ENCODE peak calls at places on chromosomes 3 and 15, in seven cellular contexts. Q is A673; V is A549; N is pancreas; D is naive thymus-derived CD4-positive, alpha-beta T cell; G is Karpas-422; Y is mesendoderm. S is an unnamed sample.

GRCh38 chr3:23111286-23111685 is 91.8 kb upstream of the UBE2E2 start:
- DNase-seq in Q (no peak), V (no peak), N (no peak), D (no peak), G (no peak), Y (no peak), S (no peak)

GRCh38 chr3:118187221-118187620 is 847.4 kb downstream of the IGSF11 start:
- DNase-seq in Q (no peak), V (no peak), N (no peak), D (no peak), G (no peak), Y (no peak), S (no peak)

GRCh38 chr3:9019244-9019961 is 56.1 kb upstream of the RAD18 start:
- DNase-seq in Q (no peak), V (no peak), N (no peak), D (no peak), G (no peak), Y (no peak), S (no peak)

GRCh38 chr3:174812172-174812862 is 46.8 kb upstream of the NAALADL2 start:
- DNase-seq in Q (no peak), V (no peak), N (no peak), D (no peak), G (no peak), Y (no peak), S (no peak)

GRCh38 chr3:107767897-107768605 is 245.3 kb downstream of the BBX start:
- DNase-seq in Q (peak; percentile 37), V (no peak), N (no peak), D (no peak), G (no peak), Y (no peak), S (no peak)

GRCh38 chr3:166362698-166363097 is 525.5 kb upstream of the BCHE start:
- DNase-seq in Q (no peak), V (no peak), N (no peak), D (no peak), G (no peak), Y (no peak), S (no peak)

GRCh38 chr3:43879166-43879565 is 188.4 kb downstream of the ABHD5 start:
- DNase-seq in Q (peak; percentile 23), V (peak; percentile 59), N (no peak), D (no peak), G (peak; percentile 84), Y (peak; percentile 89), S (no peak)

GRCh38 chr3:187748050-187748481 is 2.8 kb upstream of the BCL6 start:
- DNase-seq in Q (peak; percentile 94), V (peak; percentile 67), N (peak; percentile 97), D (peak; percentile 92), G (peak; percentile 100), Y (peak; percentile 96), S (peak; percentile 71)

GRCh38 chr3:34106879-34107278 is 308.4 kb downstream of the PDCD6IP start:
- DNase-seq in Q (peak; percentile 84), V (peak; percentile 27), N (no peak), D (no peak), G (peak; percentile 86), Y (peak; percentile 84), S (no peak)

GRCh38 chr15:95497681-95498080 is 832.8 kb upstream of the NR2F2 start:
- DNase-seq in Q (no peak), V (no peak), N (no peak), D (no peak), G (no peak), Y (no peak), S (no peak)

GRCh38 chr15:70627734-70628541 is 135.4 kb downstream of the UACA start:
- DNase-seq in Q (peak; percentile 87), V (no peak), N (no peak), D (no peak), G (no peak), Y (no peak), S (no peak)

GRCh38 chr3:9346141-9346540 is 16.7 kb upstream of the THUMPD3 start:
- DNase-seq in Q (no peak), V (no peak), N (no peak), D (no peak), G (no peak), Y (no peak), S (no peak)

GRCh38 chr3:42033741-42034140 is 57.4 kb upstream of the TRAK1 start:
- DNase-seq in Q (no peak), V (no peak), N (no peak), D (no peak), G (no peak), Y (no peak), S (no peak)
- H3K27ac ChIP-seq in Q (no peak overlapping the region), V (peak overlapping the region; percentile 64), N (no peak overlapping the region), D (no peak overlapping the region), G (no peak overlapping the region), Y (no peak overlapping the region), S (no peak overlapping the region)

DNA sequence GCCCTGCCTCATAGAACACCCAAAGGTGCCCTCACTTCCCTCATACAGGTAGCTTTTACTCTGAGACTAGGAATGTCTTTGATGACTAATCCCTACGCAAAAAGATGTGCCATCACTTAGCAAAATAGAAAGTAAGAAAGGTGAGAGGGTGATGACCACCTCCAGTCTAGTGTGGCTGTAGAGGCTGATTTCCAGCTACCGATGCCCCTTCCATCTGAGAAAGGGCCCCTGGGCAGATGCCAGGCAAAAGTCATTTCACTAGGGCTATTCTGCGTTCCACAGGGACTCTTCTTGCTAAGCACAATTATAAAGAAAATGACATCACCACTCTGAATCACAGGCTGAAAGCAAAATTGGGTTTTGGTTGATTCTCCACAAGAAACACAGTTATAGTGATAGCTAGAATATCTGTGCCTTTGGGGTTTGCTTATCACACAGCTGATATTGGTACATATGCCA is 77.4 kb downstream of the RBPMS2 start:
- DNase-seq in Q (no peak), V (no peak), N (no peak), D (no peak), G (no peak), Y (no peak), S (no peak)
- H3K4me1 ChIP-seq in Q (peaks cover 51% of the 10 kb centered on the region), V (peaks cover 61% of the 10 kb centered on the region), N (peaks cover 64% of the 10 kb centered on the region), D (peaks cover 34% of the 10 kb centered on the region), G (peaks cover 72% of the 10 kb centered on the region), Y (peaks cover 24% of the 10 kb centered on the region), S (peaks cover 39% of the 10 kb centered on the region)

DNA sequence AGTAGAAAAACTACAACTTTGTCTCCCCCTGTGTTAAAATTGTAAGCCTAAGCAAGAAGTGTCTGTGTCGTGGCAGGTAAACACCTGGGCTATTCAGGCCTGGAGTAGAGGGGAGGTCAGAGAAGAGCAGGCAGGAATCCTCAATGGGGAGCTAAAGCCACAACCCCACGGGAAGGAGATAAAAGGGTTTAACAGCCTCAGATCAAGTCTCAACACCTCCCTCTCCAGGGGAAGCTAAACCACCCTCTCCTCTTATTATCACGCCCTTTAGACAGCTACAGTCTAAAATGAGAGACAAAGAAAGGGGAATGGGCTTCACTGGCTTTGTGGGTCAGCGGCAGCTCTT is 11.6 kb downstream of the ETV5 start:
- DNase-seq in Q (no peak), V (no peak), N (no peak), D (no peak), G (no peak), Y (no peak), S (no peak)
- H3K4me3 ChIP-seq in Q (peak overlapping the region; percentile 3), V (peak overlapping the region; percentile 12), N (peak overlapping the region; percentile 31), D (no peak overlapping the region), G (no peak overlapping the region), Y (no peak overlapping the region), S (no peak overlapping the region)

GRCh38 chr3:50698269-50698668 is 23.5 kb downstream of the DOCK3 start:
- DNase-seq in Q (no peak), V (no peak), N (no peak), D (no peak), G (no peak), Y (no peak), S (no peak)

GRCh38 chr3:50689558-50689957 is 14.8 kb downstream of the DOCK3 start:
- DNase-seq in Q (no peak), V (no peak), N (no peak), D (no peak), G (no peak), Y (no peak), S (no peak)

GRCh38 chr3:50696276-50696675 is 21.5 kb downstream of the DOCK3 start:
- DNase-seq in Q (no peak), V (no peak), N (no peak), D (no peak), G (no peak), Y (no peak), S (no peak)

GRCh38 chr3:50695031-50695430 is 20.3 kb downstream of the DOCK3 start:
- DNase-seq in Q (no peak), V (no peak), N (no peak), D (no peak), G (no peak), Y (no peak), S (no peak)
- H3K27ac ChIP-seq in Q (no peak overlapping the region), V (no peak overlapping the region), N (no peak overlapping the region), D (no peak overlapping the region), G (no peak overlapping the region), Y (no peak overlapping the region), S (no peak overlapping the region)

GRCh38 chr3:172127141-172127540 is 87.8 kb downstream of the FNDC3B start:
- DNase-seq in Q (no peak), V (no peak), N (no peak), D (no peak), G (no peak), Y (no peak), S (no peak)
- H3K4me1 ChIP-seq in Q (peaks cover 30% of the 10 kb centered on the region), V (peaks cover 75% of the 10 kb centered on the region), N (peaks cover 31% of the 10 kb centered on the region), D (peaks cover 9% of the 10 kb centered on the region), G (no peaks in the 10 kb centered on the region), Y (peaks cover 11% of the 10 kb centered on the region), S (peaks cover 10% of the 10 kb centered on the region)

GRCh38 chr3:65575376-65575840 is 463.3 kb downstream of the MAGI1 start:
- DNase-seq in Q (no peak), V (peak; percentile 40), N (no peak), D (no peak), G (no peak), Y (no peak), S (no peak)
- H3K4me3 ChIP-seq in Q (no peak overlapping the region), V (no peak overlapping the region), N (no peak overlapping the region), D (no peak overlapping the region), G (no peak overlapping the region), Y (no peak overlapping the region), S (no peak overlapping the region)

GRCh38 chr15:42507514-42507913 is 12.1 kb downstream of the SNAP23 start:
- DNase-seq in Q (no peak), V (no peak), N (no peak), D (no peak), G (no peak), Y (no peak), S (no peak)
- H3K27ac ChIP-seq in Q (no peak overlapping the region), V (no peak overlapping the region), N (no peak overlapping the region), D (no peak overlapping the region), G (peak overlapping the region; percentile 54), Y (no peak overlapping the region), S (no peak overlapping the region)

DNA sequence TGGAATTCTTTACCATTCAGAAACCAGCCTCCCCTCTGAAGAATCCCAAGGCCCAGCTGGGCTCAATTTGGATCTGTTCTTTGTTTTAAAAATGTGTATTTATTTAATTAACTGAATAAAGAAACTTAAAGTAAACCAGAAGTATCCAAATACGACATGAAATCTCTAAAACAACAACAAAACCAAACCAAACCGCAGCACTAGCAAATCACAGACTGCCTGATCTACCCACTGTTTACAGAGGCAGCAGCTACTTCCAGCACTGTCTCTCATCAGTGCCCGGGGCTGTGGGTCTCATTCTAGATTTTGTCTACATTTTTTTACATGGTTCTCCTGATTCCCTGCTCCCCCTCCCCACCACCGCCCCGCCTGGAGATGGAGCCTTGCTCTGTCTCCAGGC is 2.3 kb downstream of the FLNB start:
- DNase-seq in Q (no peak), V (no peak), N (no peak), D (no peak), G (no peak), Y (no peak), S (no peak)
- H3K4me1 ChIP-seq in Q (no peaks in the 10 kb centered on the region), V (peaks cover 45% of the 10 kb centered on the region), N (peaks cover 27% of the 10 kb centered on the region), D (peaks cover 9% of the 10 kb centered on the region), G (peaks cover 13% of the 10 kb centered on the region), Y (peaks cover 9% of the 10 kb centered on the region), S (peaks cover 18% of the 10 kb centered on the region)